ENCODE peak calls at places on chromosomes 5 and 9, in six cellular contexts. M is transverse colon, J is breast epithelium, B is esophagus muscularis mucosa, K is uterus, S is A549. D is an unnamed sample.

GRCh38 chr9:93090091-93090655 is 5.8 kb upstream of the CARD19 start:
- DNase-seq in B (no peak), K (peak; percentile 2), S (no peak), J (no peak), M (no peak), D (no peak)

GRCh38 chr5:7745882-7746735 is 104.8 kb downstream of the CFAP90 start:
- DNase-seq in J (peak; percentile 47), M (peak; percentile 65), B (no peak), S (peak; percentile 72), K (peak; percentile 50), D (peak; percentile 69)

GRCh38 chr9:128007566-128008138 is 26.9 kb upstream of the EEIG1 start:
- DNase-seq in S (peak; percentile 89), J (peak; percentile 63), M (peak; percentile 73), K (no peak), B (no peak), D (peak; percentile 21)

GRCh38 chr9:116791314-116791713 is 104.2 kb downstream of the TRIM32 start:
- DNase-seq in B (no peak), M (no peak), J (no peak), S (no peak), K (no peak), D (no peak)

GRCh38 chr5:165076686-165077085 is 1571.3 kb downstream of the MAT2B start:
- DNase-seq in K (no peak), S (no peak), B (no peak), M (no peak), J (no peak), D (no peak)

GRCh38 chr9:136567651-136568287 is 21.9 kb upstream of the NOTCH1 start:
- DNase-seq in K (peak; percentile 84), M (peak; percentile 64), S (peak; percentile 79), B (no peak), J (peak; percentile 74), D (peak; percentile 62)

GRCh38 chr9:72882117-72882775 is 70.6 kb downstream of the ALDH1A1 start:
- DNase-seq in J (no peak), S (no peak), K (peak; percentile 21), M (peak; percentile 32), B (no peak), D (no peak)

GRCh38 chr5:55597014-55597981 is 62.5 kb upstream of the PLPP1 start:
- DNase-seq in B (no peak), J (no peak), S (peak; percentile 80), K (peak; percentile 83), M (no peak), D (peak; percentile 55)

GRCh38 chr9:95217936-95218335 is 99.6 kb downstream of the FANCC start:
- DNase-seq in J (no peak), S (no peak), B (no peak), M (no peak), K (no peak), D (no peak)

GRCh38 chr5:179186801-179187200 is 126.6 kb downstream of the ZNF354C start:
- DNase-seq in K (no peak), M (no peak), B (no peak), J (no peak), S (no peak), D (no peak)

GRCh38 chr5:157816682-157817268 is 42.2 kb downstream of the CLINT1 start:
- DNase-seq in S (peak; percentile 18), B (no peak), J (no peak), K (no peak), M (no peak), D (no peak)

GRCh38 chr9:126160067-126160853 is 166.4 kb upstream of the MVB12B start:
- DNase-seq in K (no peak), J (no peak), M (no peak), S (no peak), B (peak; percentile 74), D (no peak)

GRCh38 chr5:134540747-134541733 is 15.6 kb downstream of the JADE2 start:
- DNase-seq in S (no peak), M (no peak), J (no peak), K (no peak), B (no peak), D (no peak)
- TF ChIP-seq POLR2A in S (no peak), M (no peak), J (no peak), K (no peak), B (no peak), D (no peak)

GRCh38 chr9:28999057-28999456 is 1425.8 kb upstream of the C9orf72 start:
- DNase-seq in B (no peak), J (no peak), M (no peak), S (no peak), K (no peak), D (no peak)
- H3K27ac ChIP-seq in B (no peak overlapping the region), J (no peak overlapping the region), M (no peak overlapping the region), S (no peak overlapping the region), K (no peak overlapping the region), D (no peak overlapping the region)

DNA sequence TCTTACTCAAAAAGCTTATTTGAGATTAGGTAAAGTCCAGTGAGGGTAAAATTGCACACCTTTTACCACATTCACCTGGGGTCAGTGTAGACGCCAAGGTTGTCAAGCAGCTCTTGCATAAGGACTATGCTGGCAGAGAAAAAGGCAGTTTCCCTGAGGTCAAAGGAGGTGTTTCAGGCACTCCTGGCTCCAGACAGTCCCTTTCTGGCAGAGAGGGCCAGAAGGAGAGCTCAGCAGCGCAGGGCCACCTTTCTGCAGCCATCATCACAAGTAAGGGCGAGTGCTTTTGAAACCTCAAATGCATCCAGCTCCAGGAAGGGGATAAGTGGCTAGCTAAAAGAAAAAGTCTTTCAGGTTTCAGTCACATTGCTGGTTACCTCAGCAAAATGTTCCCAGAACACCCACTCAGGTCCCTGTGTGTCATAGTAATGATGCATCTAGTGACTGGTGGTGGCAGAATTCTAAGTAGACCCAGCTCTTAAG is 16.7 kb upstream of the IL13 start:
- DNase-seq in S (no peak), B (no peak), K (no peak), M (no peak), J (no peak), D (no peak)
- TF ChIP-seq POLR2A in S (no peak), B (no peak), K (no peak), M (no peak), J (no peak), D (no peak)

GRCh38 chr5:175682664-175683063 is 24.8 kb downstream of the HRH2 start:
- DNase-seq in M (no peak), B (no peak), J (no peak), K (no peak), S (no peak), D (no peak)
- H3K27ac ChIP-seq in M (no peak overlapping the region), B (no peak overlapping the region), J (no peak overlapping the region), K (no peak overlapping the region), S (no peak overlapping the region), D (no peak overlapping the region)

GRCh38 chr5:134527156-134527960 is 1.9 kb downstream of the JADE2 start:
- DNase-seq in S (peak; percentile 94), B (peak; percentile 95), J (peak; percentile 84), K (peak; percentile 88), M (peak; percentile 81), D (peak; percentile 76)

GRCh38 chr5:134527961-134528424 is 2.5 kb downstream of the JADE2 start:
- DNase-seq in M (no peak), K (no peak), S (no peak), J (no peak), B (no peak), D (no peak)

GRCh38 chr5:134525687-134526482 is 415 bp downstream of the JADE2 start:
- DNase-seq in K (peak; percentile 79), M (peak; percentile 76), S (peak; percentile 84), B (no peak), J (peak; percentile 78), D (peak; percentile 71)

GRCh38 chr5:134524826-134525686 is at the start of gene JADE2:
- DNase-seq in S (peak; percentile 89), B (peak; percentile 96), K (peak; percentile 77), J (peak; percentile 84), M (peak; percentile 80), D (peak; percentile 77)

GRCh38 chr5:134526483-134527155 is 1.1 kb downstream of the JADE2 start:
- DNase-seq in S (no peak), K (peak; percentile 82), J (peak; percentile 74), M (peak; percentile 87), B (peak; percentile 95), D (peak; percentile 73)
- TF ChIP-seq POLR2A in S (peak; percentile 40), K (no peak), J (no peak), M (no peak), B (no peak), D (peak; percentile 58)

DNA sequence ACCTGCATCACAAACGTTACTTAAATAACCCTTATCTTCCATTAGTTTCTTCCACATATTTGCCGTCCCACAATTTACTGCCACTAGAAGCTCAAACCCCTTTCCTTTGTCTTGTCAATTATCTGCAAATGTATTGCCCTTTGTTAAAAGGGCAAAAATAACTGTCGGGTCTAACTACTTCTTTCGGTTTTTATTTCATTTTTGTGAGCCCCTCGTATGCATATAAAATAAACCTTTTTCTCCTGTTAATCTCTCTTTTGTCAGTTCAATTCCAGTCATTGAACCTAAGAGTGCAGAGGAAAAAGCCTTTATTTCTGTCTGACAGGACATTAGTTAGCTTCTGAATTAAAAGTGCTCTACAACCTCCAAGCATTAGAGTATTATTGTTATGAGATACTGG is 45.5 kb downstream of the TMEM215 start:
- DNase-seq in B (no peak), K (no peak), J (no peak), M (no peak), S (no peak), D (no peak)
- H3K27ac ChIP-seq in B (no peak overlapping the region), K (no peak overlapping the region), J (no peak overlapping the region), M (no peak overlapping the region), S (no peak overlapping the region), D (no peak overlapping the region)

DNA sequence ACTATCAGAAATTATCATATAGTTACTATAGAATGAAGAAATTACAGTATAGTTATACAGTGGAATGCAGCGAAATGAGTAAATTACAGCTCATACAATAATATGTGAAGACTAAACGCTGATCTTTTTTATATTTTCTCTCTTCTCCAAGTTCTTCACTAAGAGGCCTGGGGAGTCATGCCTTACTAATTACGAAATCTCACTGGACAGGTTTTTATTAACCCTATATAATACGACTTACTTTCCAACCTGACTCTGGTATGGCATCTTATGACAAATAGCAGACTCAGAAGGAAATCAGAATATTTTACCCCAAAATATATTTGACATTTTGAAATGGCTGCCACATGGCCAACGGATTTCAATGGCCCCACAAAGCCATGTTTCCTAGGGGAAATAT is 9.1 kb downstream of the CARNMT1 start:
- DNase-seq in M (no peak), B (no peak), J (no peak), S (no peak), K (no peak), D (no peak)
- TF ChIP-seq POLR2A in M (no peak), B (no peak), J (no peak), S (no peak), K (no peak), D (no peak)